ENCODE peak calls at places on chromosomes 6 and 20, in six cellular contexts. Y, E, W, D, V and L are unnamed samples.

GRCh38 chr6:142947702-142948480 is 2.9 kb upstream of the HIVEP2 start:
- DNase-seq in Y (no peak), E (no peak), W (no peak), D (no peak), V (no peak), L (peak)

GRCh38 chr6:106739387-106739786 is 110.0 kb downstream of the QRSL1 start:
- DNase-seq in Y (peak), E (no peak), W (no peak), D (no peak), V (no peak), L (no peak)

GRCh38 chr6:29763491-29764289 is 40.5 kb downstream of the HLA-F start:
- DNase-seq in Y (peak), E (no peak), W (no peak), D (peak), V (peak), L (peak)

GRCh38 chr6:1738682-1739081 is 129.0 kb downstream of the FOXC1 start:
- DNase-seq in Y (no peak), E (no peak), W (no peak), D (no peak), V (no peak), L (no peak)

GRCh38 chr20:50015993-50016770 is 33.4 kb downstream of the SNAI1 start:
- DNase-seq in Y (no peak), E (no peak), W (no peak), D (no peak), V (no peak), L (no peak)

GRCh38 chr6:139490482-139490881 is 116.0 kb upstream of the CITED2 start:
- DNase-seq in Y (no peak), E (no peak), W (no peak), D (no peak), V (peak), L (no peak)

GRCh38 chr20:10060223-10060622 is 25.4 kb downstream of the ANKEF1 start:
- DNase-seq in Y (no peak), E (no peak), W (no peak), D (no peak), V (no peak), L (no peak)

GRCh38 chr6:127459231-127459641 is at the start of gene KIAA0408:
- DNase-seq in Y (no peak), E (no peak), W (no peak), D (peak), V (peak), L (no peak)

GRCh38 chr6:2063547-2063946 is 181.9 kb downstream of the GMDS start:
- DNase-seq in Y (no peak), E (no peak), W (no peak), D (no peak), V (no peak), L (no peak)

GRCh38 chr6:35262596-35262995 is 3.1 kb downstream of the ZNF76 start:
- DNase-seq in Y (no peak), E (no peak), W (no peak), D (no peak), V (no peak), L (no peak)

GRCh38 chr20:40966516-40967185 is 62.0 kb upstream of the TOP1 start:
- DNase-seq in Y (no peak), E (no peak), W (no peak), D (no peak), V (peak), L (no peak)

GRCh38 chr20:59671661-59672471 is 67.5 kb downstream of the PHACTR3 start:
- DNase-seq in Y (no peak), E (no peak), W (no peak), D (no peak), V (no peak), L (no peak)

GRCh38 chr6:142568857-142569597 is 267.2 kb downstream of the ADGRG6 start:
- DNase-seq in Y (no peak), E (no peak), W (peak), D (peak), V (no peak), L (no peak)

GRCh38 chr6:139291813-139292619 is at the start of gene TXLNB:
- DNase-seq in Y (no peak), E (peak), W (peak), D (peak), V (peak), L (peak)

GRCh38 chr6:39984051-39984450 is 49.8 kb upstream of the MOCS1 start:
- DNase-seq in Y (no peak), E (no peak), W (no peak), D (no peak), V (no peak), L (no peak)

GRCh38 chr6:35365599-35366596 is 23.5 kb downstream of the PPARD start:
- DNase-seq in Y (no peak), E (no peak), W (no peak), D (peak), V (no peak), L (no peak)

GRCh38 chr6:33592595-33593413 is 12.7 kb upstream of the BAK1 start:
- DNase-seq in Y (no peak), E (no peak), W (no peak), D (no peak), V (peak), L (peak)

GRCh38 chr20:33947709-33948295 is 45.9 kb upstream of the RALY start:
- DNase-seq in Y (peak), E (no peak), W (no peak), D (peak), V (peak), L (peak)

GRCh38 chr6:16519265-16520242 is 241.7 kb downstream of the ATXN1 start:
- DNase-seq in Y (no peak), E (no peak), W (no peak), D (no peak), V (no peak), L (no peak)

GRCh38 chr20:45812157-45813005 is at the start of gene UBE2C:
- DNase-seq in Y (peak), E (peak), W (peak), D (peak), V (peak), L (peak)

GRCh38 chr20:10641467-10641866 is 32.3 kb downstream of the JAG1 start:
- DNase-seq in Y (no peak), E (no peak), W (no peak), D (no peak), V (no peak), L (no peak)

GRCh38 chr20:58447733-58448391 is 58.8 kb downstream of the VAPB start:
- DNase-seq in Y (peak), E (peak), W (peak), D (peak), V (peak), L (peak)

GRCh38 chr20:49893242-49894072 is 21.9 kb downstream of the SPATA2 start:
- DNase-seq in Y (no peak), E (no peak), W (no peak), D (no peak), V (no peak), L (no peak)

GRCh38 chr6:10962673-10963072 is 75.8 kb downstream of the SYCP2L start:
- DNase-seq in Y (no peak), E (no peak), W (peak), D (peak), V (no peak), L (no peak)

GRCh38 chr6:14068133-14068532 is 49.4 kb upstream of the CD83 start:
- DNase-seq in Y (peak), E (no peak), W (peak), D (peak), V (no peak), L (no peak)

GRCh38 chr20:25053207-25054132 is 4.5 kb downstream of the ACSS1 start:
- DNase-seq in Y (no peak), E (no peak), W (no peak), D (peak), V (no peak), L (no peak)

GRCh38 chr20:61875221-61875885 is 190.3 kb downstream of the TAF4 start:
- DNase-seq in Y (no peak), E (no peak), W (no peak), D (no peak), V (no peak), L (no peak)

GRCh38 chr6:169930799-169931198 is 179.4 kb downstream of the ERMARD start:
- DNase-seq in Y (no peak), E (no peak), W (no peak), D (no peak), V (no peak), L (no peak)

GRCh38 chr20:46343358-46344357 is 35.4 kb upstream of the CDH22 start:
- DNase-seq in Y (no peak), E (no peak), W (no peak), D (no peak), V (no peak), L (no peak)

GRCh38 chr6:72939029-72939428 is 286.3 kb downstream of the KHDC1L start:
- DNase-seq in Y (no peak), E (no peak), W (no peak), D (no peak), V (no peak), L (no peak)

GRCh38 chr6:63245908-63246307 is 34.6 kb downstream of the FKBP1C start:
- DNase-seq in Y (no peak), E (no peak), W (no peak), D (no peak), V (no peak), L (no peak)

GRCh38 chr6:131694832-131695426 is 6.3 kb downstream of the OR2A4 start:
- DNase-seq in Y (peak), E (no peak), W (peak), D (peak), V (peak), L (peak)

GRCh38 chr20:2692886-2693285 is 306 bp downstream of the EBF4 start:
- DNase-seq in Y (no peak), E (no peak), W (no peak), D (no peak), V (no peak), L (peak)

GRCh38 chr20:49646126-49646525 is 67.6 kb downstream of the B4GALT5 start:
- DNase-seq in Y (no peak), E (no peak), W (peak), D (peak), V (no peak), L (no peak)

GRCh38 chr20:62938105-62938888 is at the start of gene GID8:
- DNase-seq in Y (peak), E (no peak), W (no peak), D (peak), V (peak), L (peak)

GRCh38 chr6:112227411-112227810 is 27.0 kb downstream of the LAMA4 start:
- DNase-seq in Y (no peak), E (no peak), W (no peak), D (peak), V (no peak), L (no peak)

GRCh38 chr6:54865091-54865631 is 18.6 kb downstream of the FAM83B start:
- DNase-seq in Y (no peak), E (no peak), W (no peak), D (no peak), V (no peak), L (no peak)

GRCh38 chr6:117352466-117353081 is 73.2 kb downstream of the ROS1 start:
- DNase-seq in Y (peak), E (no peak), W (no peak), D (peak), V (peak), L (no peak)

GRCh38 chr6:169885831-169886230 is 134.4 kb downstream of the ERMARD start:
- DNase-seq in Y (no peak), E (no peak), W (no peak), D (no peak), V (peak), L (no peak)

GRCh38 chr6:9896806-9897205 is 518.1 kb downstream of the TFAP2A start:
- DNase-seq in Y (no peak), E (no peak), W (no peak), D (no peak), V (no peak), L (no peak)